ENCODE peak calls at places on chromosome 21, in eight cellular contexts. M, U, G, V, D, W, S and F are unnamed samples.

GRCh38 chr21:28099296-28099695 is 893.4 kb downstream of the LTN1 start:
- DNase-seq in M (no peak), U (no peak), G (no peak), V (no peak), D (no peak), W (no peak), S (no peak), F (no peak)

GRCh38 chr21:31107151-31107785 is 69.0 kb upstream of the KRTAP19-8 start:
- DNase-seq in M (no peak), U (no peak), G (no peak), V (no peak), D (no peak), W (no peak), S (no peak), F (no peak)

GRCh38 chr21:38793926-38794713 is 11.6 kb upstream of the ETS2 start:
- DNase-seq in M (no peak), U (no peak), G (no peak), V (no peak), D (no peak), W (no peak), S (no peak), F (no peak)

GRCh38 chr21:35768187-35768586 is 292.1 kb downstream of the SETD4 start:
- DNase-seq in M (no peak), U (peak), G (no peak), V (no peak), D (no peak), W (no peak), S (no peak), F (no peak)

GRCh38 chr21:22263890-22264289 is 1265.7 kb downstream of the NCAM2 start:
- DNase-seq in M (no peak), U (no peak), G (no peak), V (no peak), D (no peak), W (no peak), S (no peak), F (no peak)

GRCh38 chr21:34771512-34772028 is 102.8 kb downstream of the CLIC6 start:
- DNase-seq in M (no peak), U (peak), G (no peak), V (no peak), D (no peak), W (no peak), S (peak), F (no peak)

GRCh38 chr21:42753804-42754203 is 100.4 kb downstream of the PDE9A start:
- DNase-seq in M (peak), U (no peak), G (no peak), V (no peak), D (no peak), W (no peak), S (no peak), F (no peak)

GRCh38 chr21:14862794-14863720 is 201.7 kb downstream of the NRIP1 start:
- DNase-seq in M (no peak), U (no peak), G (no peak), V (no peak), D (no peak), W (peak), S (no peak), F (no peak)

GRCh38 chr21:35932232-35932911 is 128.0 kb downstream of the SETD4 start:
- DNase-seq in M (peak), U (peak), G (no peak), V (no peak), D (peak), W (no peak), S (peak), F (peak)

GRCh38 chr21:26846036-26846931 is 1.1 kb upstream of the ADAMTS1 start:
- DNase-seq in M (peak), U (no peak), G (peak), V (peak), D (peak), W (no peak), S (no peak), F (no peak)

GRCh38 chr21:21688877-21689276 is 690.7 kb downstream of the NCAM2 start:
- DNase-seq in M (no peak), U (no peak), G (no peak), V (peak), D (no peak), W (no peak), S (no peak), F (no peak)

GRCh38 chr21:43196789-43197188 is 28.0 kb downstream of the CRYAA start:
- DNase-seq in M (peak), U (no peak), G (peak), V (no peak), D (peak), W (no peak), S (no peak), F (no peak)

GRCh38 chr21:43913928-43914327 is 48.9 kb downstream of the AGPAT3 start:
- DNase-seq in M (no peak), U (no peak), G (no peak), V (no peak), D (no peak), W (peak), S (no peak), F (no peak)

GRCh38 chr21:34576043-34576466 is 38.9 kb downstream of the RCAN1 start:
- DNase-seq in M (no peak), U (no peak), G (no peak), V (no peak), D (no peak), W (no peak), S (no peak), F (no peak)

GRCh38 chr21:35737899-35738341 is 322.4 kb downstream of the SETD4 start:
- DNase-seq in M (no peak), U (no peak), G (no peak), V (no peak), D (no peak), W (no peak), S (no peak), F (no peak)

GRCh38 chr21:21851657-21852056 is 853.4 kb downstream of the NCAM2 start:
- DNase-seq in M (no peak), U (no peak), G (no peak), V (no peak), D (no peak), W (no peak), S (no peak), F (no peak)

GRCh38 chr21:35895598-35895997 is 164.7 kb downstream of the SETD4 start:
- DNase-seq in M (no peak), U (no peak), G (no peak), V (no peak), D (no peak), W (no peak), S (no peak), F (no peak)

GRCh38 chr21:29585462-29585861 is 286.7 kb downstream of the BACH1 start:
- DNase-seq in M (no peak), U (no peak), G (no peak), V (no peak), D (no peak), W (no peak), S (no peak), F (no peak)

GRCh38 chr21:46561448-46562095 is 43.3 kb downstream of the S100B start:
- DNase-seq in M (no peak), U (peak), G (no peak), V (no peak), D (no peak), W (no peak), S (no peak), F (no peak)

GRCh38 chr21:31670065-31670464 is 10.6 kb downstream of the SOD1 start:
- DNase-seq in M (no peak), U (no peak), G (no peak), V (no peak), D (no peak), W (no peak), S (no peak), F (no peak)

GRCh38 chr21:35377505-35378090 is 328.5 kb upstream of the RUNX1 start:
- DNase-seq in M (no peak), U (no peak), G (no peak), V (no peak), D (no peak), W (no peak), S (no peak), F (no peak)

GRCh38 chr21:38951095-38951745 is 145.5 kb downstream of the ETS2 start:
- DNase-seq in M (no peak), U (no peak), G (no peak), V (no peak), D (no peak), W (no peak), S (no peak), F (no peak)

GRCh38 chr21:16324630-16325029 is 594.8 kb downstream of the USP25 start:
- DNase-seq in M (no peak), U (no peak), G (no peak), V (no peak), D (no peak), W (no peak), S (no peak), F (no peak)

DNA sequence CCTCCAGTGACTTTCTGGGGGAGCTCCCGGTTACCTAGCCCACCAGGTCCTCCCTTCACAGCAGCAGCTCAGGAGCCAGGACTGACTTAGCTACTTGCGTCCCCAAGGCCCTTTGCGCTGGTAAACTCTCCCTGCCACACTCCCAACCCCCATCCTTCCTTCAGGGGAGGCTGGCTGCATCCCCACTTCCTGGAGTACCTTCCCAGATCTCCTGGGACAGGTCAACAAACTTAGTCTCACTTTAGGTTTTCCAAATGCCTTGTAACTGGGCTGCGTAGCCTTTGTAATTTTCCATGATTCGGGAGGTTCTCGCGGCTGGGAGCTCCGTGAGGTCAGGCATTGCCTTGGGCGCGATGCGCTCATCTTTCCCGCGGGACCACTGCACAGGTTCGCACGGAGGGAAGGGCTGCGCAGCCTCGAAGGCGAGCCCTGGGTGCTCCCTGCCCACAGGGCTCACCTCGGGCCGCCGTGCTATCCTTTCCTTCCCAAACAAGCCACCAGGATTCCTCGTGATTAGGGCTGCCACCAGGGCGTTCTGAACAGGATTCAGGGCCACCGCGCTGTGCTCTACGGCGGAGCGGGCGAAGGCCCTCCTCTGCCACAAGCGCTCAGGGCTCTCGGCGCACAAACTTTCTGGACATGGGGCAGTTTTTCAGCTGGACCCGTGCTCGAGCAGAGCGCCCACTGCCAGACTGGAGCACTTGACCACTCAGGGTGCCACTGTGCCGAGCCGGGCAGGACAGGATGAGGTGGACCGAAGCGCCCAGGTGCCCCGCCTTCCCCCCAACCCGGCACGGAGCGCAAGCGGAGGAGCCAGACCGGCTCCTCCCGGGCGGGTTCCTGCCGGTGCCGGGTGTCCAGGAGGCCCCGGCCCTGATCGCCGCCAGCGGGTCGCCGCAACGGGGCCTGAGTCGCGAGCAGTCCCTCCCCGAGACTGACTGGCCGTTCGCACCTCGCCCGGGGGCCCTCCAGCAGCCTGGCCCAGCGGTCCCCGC is 1.1 kb downstream of the TMPRSS2 start:
- DNase-seq in M (no peak), U (no peak), G (peak), V (no peak), D (peak), W (no peak), S (no peak), F (no peak)
- TF ChIP-seq POLR2AphosphoS5 in M (no peak), U (no peak), G (peak), V (no peak), D (no peak), W (no peak), S (no peak), F (no peak)

GRCh38 chr21:33552999-33553598 is 10.3 kb downstream of the SON start:
- DNase-seq in M (no peak), U (no peak), G (no peak), V (no peak), D (no peak), W (no peak), S (no peak), F (no peak)

GRCh38 chr21:33551664-33552063 is 8.8 kb downstream of the SON start:
- DNase-seq in M (no peak), U (no peak), G (no peak), V (no peak), D (no peak), W (no peak), S (no peak), F (no peak)

GRCh38 chr21:33550772-33551660 is 8.2 kb downstream of the SON start:
- DNase-seq in M (peak), U (no peak), G (no peak), V (no peak), D (no peak), W (no peak), S (no peak), F (no peak)

GRCh38 chr21:33554236-33554981 is 11.6 kb downstream of the SON start:
- DNase-seq in M (no peak), U (no peak), G (no peak), V (no peak), D (no peak), W (no peak), S (no peak), F (no peak)

GRCh38 chr21:33552093-33552998 is 9.5 kb downstream of the SON start:
- DNase-seq in M (no peak), U (no peak), G (no peak), V (peak), D (no peak), W (no peak), S (no peak), F (no peak)
- TF ChIP-seq POLR2AphosphoS5 in M (peak), U (no peak), G (peak), V (no peak), D (no peak), W (no peak), S (peak), F (peak)

GRCh38 chr21:45282283-45283018 is 5.2 kb downstream of the POFUT2 start:
- DNase-seq in M (peak), U (no peak), G (peak), V (no peak), D (peak), W (no peak), S (no peak), F (no peak)

GRCh38 chr21:45284456-45284741 is 3.3 kb downstream of the POFUT2 start:
- DNase-seq in M (peak), U (no peak), G (peak), V (no peak), D (no peak), W (no peak), S (no peak), F (no peak)

GRCh38 chr21:45285266-45285931 is 2.3 kb downstream of the POFUT2 start:
- DNase-seq in M (peak), U (no peak), G (peak), V (no peak), D (peak), W (no peak), S (no peak), F (no peak)

GRCh38 chr21:45283019-45283610 is 4.6 kb downstream of the POFUT2 start:
- DNase-seq in M (peak), U (no peak), G (peak), V (no peak), D (no peak), W (no peak), S (no peak), F (no peak)

GRCh38 chr21:45283611-45284455 is 3.9 kb downstream of the POFUT2 start:
- DNase-seq in M (peak), U (no peak), G (peak), V (no peak), D (peak), W (no peak), S (no peak), F (no peak)
- TF ChIP-seq POLR2AphosphoS5 in M (no peak), U (no peak), G (no peak), V (no peak), D (no peak), W (no peak), S (no peak), F (no peak)

GRCh38 chr21:25569084-25569483 is 38.2 kb downstream of the MRPL39 start:
- DNase-seq in M (no peak), U (no peak), G (no peak), V (no peak), D (no peak), W (no peak), S (no peak), F (no peak)
- TF ChIP-seq POLR2AphosphoS5 in M (no peak), U (no peak), G (no peak), V (no peak), D (no peak), W (no peak), S (no peak), F (peak)

GRCh38 chr21:40020651-40021050 is 153.4 kb downstream of the PCP4 start:
- DNase-seq in M (no peak), U (no peak), G (no peak), V (no peak), D (no peak), W (no peak), S (no peak), F (no peak)
- TF ChIP-seq POLR2AphosphoS5 in M (no peak), U (no peak), G (no peak), V (no peak), D (no peak), W (no peak), S (no peak), F (no peak)

DNA sequence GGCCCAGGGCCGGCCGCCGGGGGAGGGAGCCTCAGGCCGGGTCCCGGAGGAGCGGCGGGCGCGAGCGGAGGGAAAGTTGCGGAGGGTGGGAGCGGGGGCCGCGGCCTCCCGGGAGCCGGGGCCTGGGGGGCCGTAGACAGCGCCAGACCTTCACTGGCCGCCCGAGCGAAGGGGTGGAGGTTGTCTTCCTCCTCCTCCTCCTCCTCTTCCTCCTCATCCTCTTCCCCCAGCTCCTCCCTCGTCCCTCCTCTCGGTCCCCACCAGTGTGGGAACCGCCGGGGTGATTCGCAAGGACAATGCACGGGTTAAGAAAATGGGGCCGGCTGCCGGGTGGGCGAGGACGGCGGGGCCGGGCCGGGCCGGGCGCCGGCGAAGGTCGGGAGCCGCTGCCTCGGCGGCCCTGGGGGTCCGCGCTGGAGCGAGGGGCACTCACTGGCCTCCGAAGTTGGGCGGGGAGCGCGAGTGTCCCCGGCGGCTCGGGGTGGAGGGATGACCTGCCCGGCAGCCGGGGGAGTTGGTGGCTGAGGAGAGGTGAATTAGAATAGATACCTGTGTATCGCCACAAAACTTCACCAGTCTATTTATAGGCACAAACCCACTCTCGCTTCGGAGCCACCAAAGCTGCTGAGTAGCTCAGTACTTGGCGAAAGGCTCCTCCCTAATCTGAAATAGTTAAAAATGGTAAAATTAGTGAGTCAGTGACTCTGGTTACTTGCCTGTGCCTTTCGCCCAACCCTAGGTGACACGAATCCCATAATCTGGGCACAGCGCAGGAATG is 1.4 kb downstream of the DYRK1A start:
- DNase-seq in M (peak), U (no peak), G (peak), V (peak), D (peak), W (no peak), S (no peak), F (no peak)
- TF ChIP-seq POLR2AphosphoS5 in M (peak), U (no peak), G (peak), V (no peak), D (no peak), W (no peak), S (no peak), F (no peak)

GRCh38 chr21:40377135-40377534 is 469.8 kb downstream of the DSCAM start:
- DNase-seq in M (no peak), U (no peak), G (no peak), V (no peak), D (no peak), W (no peak), S (no peak), F (no peak)
- TF ChIP-seq POLR2AphosphoS5 in M (no peak), U (no peak), G (no peak), V (no peak), D (no peak), W (no peak), S (no peak), F (no peak)